ENCODE peak calls at places on chromosomes 5 and 9, in five cellular contexts. J is lung, G is IMR-90, L is left lung, B is psoas muscle. K is an unnamed sample.

GRCh38 chr5:9439651-9440292 is 106.1 kb downstream of the SEMA5A start:
- DNase-seq in J (no peak), G (peak; percentile 26), L (no peak), B (peak; percentile 61), K (no peak)

GRCh38 chr5:179242676-179243075 is 102.6 kb downstream of the ADAMTS2 start:
- DNase-seq in J (no peak), G (no peak), L (peak; percentile 21), B (no peak), K (no peak)

GRCh38 chr5:69484891-69485290 is 7.7 kb upstream of the OCLN start:
- DNase-seq in J (no peak), G (peak; percentile 29), L (no peak), B (no peak), K (no peak)

GRCh38 chr5:113140837-113141661 is 164.5 kb downstream of the DCP2 start:
- DNase-seq in J (no peak), G (peak; percentile 94), L (no peak), B (peak; percentile 65), K (no peak)

GRCh38 chr5:589588-589987 is 22.6 kb upstream of the CEP72 start:
- DNase-seq in J (no peak), G (no peak), L (no peak), B (no peak), K (no peak)

GRCh38 chr9:131539223-131539923 is 6.0 kb upstream of the PRRT1B start:
- DNase-seq in J (no peak), G (no peak), L (no peak), B (no peak), K (no peak)

GRCh38 chr5:4027335-4027734 is 431.7 kb downstream of the IRX1 start:
- DNase-seq in J (no peak), G (no peak), L (no peak), B (no peak), K (no peak)

GRCh38 chr9:111516061-111516465 is 8.9 kb upstream of the ZNF483 start:
- DNase-seq in J (no peak), G (peak; percentile 18), L (no peak), B (no peak), K (peak; percentile 12)

GRCh38 chr5:53200309-53200708 is 90.8 kb upstream of the MOCS2 start:
- DNase-seq in J (no peak), G (peak; percentile 4), L (no peak), B (no peak), K (no peak)

GRCh38 chr9:6782378-6782777 is 24.6 kb downstream of the KDM4C start:
- DNase-seq in J (no peak), G (no peak), L (no peak), B (no peak), K (no peak)

GRCh38 chr5:20572560-20572959 is 584.6 kb upstream of the CDH18 start:
- DNase-seq in J (no peak), G (peak; percentile 15), L (no peak), B (no peak), K (no peak)

GRCh38 chr9:21993893-21994525 is at the start of gene CDKN2A:
- DNase-seq in J (no peak), G (peak; percentile 31), L (peak; percentile 85), B (peak; percentile 58), K (peak; percentile 88)

GRCh38 chr5:92907914-92908606 is 673.0 kb downstream of the NR2F1-AS1 start:
- DNase-seq in J (no peak), G (peak; percentile 75), L (no peak), B (no peak), K (no peak)

GRCh38 chr9:130053504-130054427 is at the start of gene GPR107:
- DNase-seq in J (peak; percentile 83), G (peak; percentile 57), L (peak; percentile 96), B (peak; percentile 90), K (peak; percentile 83)

GRCh38 chr9:135218331-135219225 is 131.1 kb downstream of the OLFM1 start:
- DNase-seq in J (no peak), G (no peak), L (peak; percentile 78), B (peak; percentile 55), K (peak; percentile 61)

GRCh38 chr5:180486636-180487149 is 7.5 kb upstream of the CNOT6 start:
- DNase-seq in J (no peak), G (no peak), L (no peak), B (no peak), K (no peak)

GRCh38 chr9:93452710-93453046 is 703 bp downstream of the FAM120AOS start:
- DNase-seq in J (no peak), G (no peak), L (peak; percentile 76), B (no peak), K (peak; percentile 22)

GRCh38 chr9:20252778-20253177 is 369.5 kb downstream of the MLLT3 start:
- DNase-seq in J (no peak), G (no peak), L (no peak), B (no peak), K (no peak)

GRCh38 chr9:12882430-12882829 is 107.6 kb downstream of the LURAP1L start:
- DNase-seq in J (no peak), G (peak; percentile 72), L (no peak), B (no peak), K (no peak)

GRCh38 chr5:93587919-93588585 is 5.0 kb downstream of the NR2F1 start:
- DNase-seq in J (no peak), G (no peak), L (peak; percentile 61), B (no peak), K (no peak)

GRCh38 chr5:165622864-165623536 is 2117.6 kb downstream of the MAT2B start:
- DNase-seq in J (no peak), G (no peak), L (no peak), B (no peak), K (no peak)

GRCh38 chr5:76298852-76299251 is 104.2 kb upstream of the IQGAP2 start:
- DNase-seq in J (no peak), G (no peak), L (no peak), B (no peak), K (no peak)

GRCh38 chr9:130599625-130600024 is 20.2 kb downstream of the FUBP3 start:
- DNase-seq in J (no peak), G (no peak), L (no peak), B (no peak), K (no peak)

GRCh38 chr9:84856181-84856632 is 186.7 kb downstream of the NTRK2 start:
- DNase-seq in J (no peak), G (no peak), L (no peak), B (no peak), K (no peak)

GRCh38 chr5:164054461-164054860 is 549.0 kb downstream of the MAT2B start:
- DNase-seq in J (no peak), G (peak; percentile 50), L (no peak), B (no peak), K (no peak)

GRCh38 chr5:56142620-56143431 is 90.3 kb downstream of the ANKRD55 start:
- DNase-seq in J (no peak), G (no peak), L (no peak), B (no peak), K (no peak)

GRCh38 chr9:1732670-1733069 is 282.5 kb upstream of the SMARCA2 start:
- DNase-seq in J (no peak), G (no peak), L (no peak), B (no peak), K (no peak)

GRCh38 chr9:1722404-1722803 is 292.7 kb upstream of the SMARCA2 start:
- DNase-seq in J (no peak), G (no peak), L (no peak), B (no peak), K (no peak)

GRCh38 chr9:1723616-1724015 is 291.5 kb upstream of the SMARCA2 start:
- DNase-seq in J (no peak), G (no peak), L (no peak), B (no peak), K (no peak)

GRCh38 chr9:1729631-1730030 is 285.5 kb upstream of the SMARCA2 start:
- DNase-seq in J (no peak), G (no peak), L (no peak), B (no peak), K (no peak)

GRCh38 chr9:1726993-1727759 is 288.0 kb upstream of the SMARCA2 start:
- DNase-seq in J (no peak), G (no peak), L (no peak), B (no peak), K (no peak)
- TF ChIP-seq CTCF in J (no peak), G (no peak), L (no peak), B (peak; percentile 16), K (no peak)

GRCh38 chr5:71475788-71476384 is 20.4 kb downstream of the BDP1 start:
- DNase-seq in J (no peak), G (peak; percentile 29), L (no peak), B (no peak), K (no peak)
- H3K4me1 ChIP-seq in J (no peaks in the 10 kb centered on the region), G (no peaks in the 10 kb centered on the region), L (no peaks in the 10 kb centered on the region), B (no peaks in the 10 kb centered on the region), K (no peaks in the 10 kb centered on the region)

GRCh38 chr9:75198436-75198835 is 110.1 kb downstream of the OSTF1 start:
- DNase-seq in J (no peak), G (no peak), L (peak; percentile 47), B (no peak), K (peak; percentile 29)
- TF ChIP-seq CTCF in J (no peak), G (no peak), L (no peak), B (no peak), K (peak; percentile 53)

GRCh38 chr5:14673443-14673842 is 8.9 kb downstream of the OTULIN start:
- DNase-seq in J (no peak), G (no peak), L (no peak), B (no peak), K (no peak)

GRCh38 chr5:14672508-14673394 is 8.2 kb downstream of the OTULIN start:
- DNase-seq in J (no peak), G (peak; percentile 35), L (no peak), B (no peak), K (no peak)

GRCh38 chr5:14675865-14676300 is 11.4 kb downstream of the OTULIN start:
- DNase-seq in J (no peak), G (no peak), L (no peak), B (no peak), K (no peak)

GRCh38 chr5:14676320-14676719 is 11.8 kb downstream of the OTULIN start:
- DNase-seq in J (no peak), G (peak; percentile 40), L (peak; percentile 64), B (no peak), K (no peak)

GRCh38 chr5:14675309-14675708 is 10.8 kb downstream of the OTULIN start:
- DNase-seq in J (no peak), G (no peak), L (no peak), B (no peak), K (no peak)
- H3K4me1 ChIP-seq in J (peaks cover 41% of the 10 kb centered on the region), G (peaks cover 15% of the 10 kb centered on the region), L (peaks cover 62% of the 10 kb centered on the region), B (peaks cover 26% of the 10 kb centered on the region), K (no peaks in the 10 kb centered on the region)

GRCh38 chr5:150116667-150117395 is 30.5 kb upstream of the CSF1R start:
- DNase-seq in J (no peak), G (peak; percentile 27), L (no peak), B (no peak), K (no peak)

GRCh38 chr5:150112211-150113046 is 26.1 kb upstream of the CSF1R start:
- DNase-seq in J (peak; percentile 46), G (peak; percentile 88), L (no peak), B (peak; percentile 78), K (no peak)

GRCh38 chr5:150113047-150113744 is 26.8 kb upstream of the CSF1R start:
- DNase-seq in J (peak; percentile 27), G (no peak), L (peak; percentile 66), B (no peak), K (no peak)

GRCh38 chr5:150114102-150114641 is 27.8 kb upstream of the CSF1R start:
- DNase-seq in J (peak; percentile 23), G (no peak), L (no peak), B (no peak), K (no peak)

GRCh38 chr5:150114773-150115408 is 28.5 kb upstream of the CSF1R start:
- DNase-seq in J (no peak), G (no peak), L (no peak), B (no peak), K (peak; percentile 49)
- TF ChIP-seq CTCF in J (no peak), G (no peak), L (no peak), B (no peak), K (no peak)

GRCh38 chr5:81855576-81855975 is 104.7 kb upstream of the SSBP2 start:
- DNase-seq in J (no peak), G (no peak), L (no peak), B (no peak), K (no peak)
- H3K4me1 ChIP-seq in J (peaks cover 12% of the 10 kb centered on the region), G (peaks cover 17% of the 10 kb centered on the region), L (peaks cover 25% of the 10 kb centered on the region), B (peaks cover 44% of the 10 kb centered on the region), K (peaks cover 43% of the 10 kb centered on the region)

K was measured in BE2C.